ENCODE peak calls at places on chromosome 7, in eight cellular contexts. W is upper lobe of left lung; Y is left ventricle myocardium inferior; L is naive thymus-derived CD4-positive, alpha-beta T cell; Z is heart left ventricle; G is tibial nerve; D is HL-60; B is GM23338. O is an unnamed sample.

GRCh38 chr7:97733276-97734206 is 1.7 kb downstream of the TAC1 start:
- DNase-seq in G (no peak), D (no peak), Z (no peak), Y (no peak), B (peak), L (no peak), W (peak), O (peak)

GRCh38 chr7:37984775-37985390 is 64.4 kb downstream of the EPDR1 start:
- DNase-seq in D (no peak), B (no peak), Y (no peak), Z (no peak), L (no peak), W (no peak), G (no peak), O (no peak)

GRCh38 chr7:40221836-40222235 is 87.0 kb downstream of the SUGCT start:
- DNase-seq in B (no peak), G (no peak), W (no peak), L (no peak), Z (no peak), Y (no peak), D (peak), O (no peak)

GRCh38 chr7:18976715-18977466 is 140.5 kb downstream of the TWIST1 start:
- DNase-seq in G (no peak), Z (no peak), B (no peak), Y (no peak), L (no peak), W (no peak), D (no peak), O (no peak)

GRCh38 chr7:132882714-132883428 is 199.0 kb downstream of the CHCHD3 start:
- DNase-seq in Y (no peak), D (no peak), W (no peak), L (no peak), G (no peak), Z (no peak), B (no peak), O (no peak)

GRCh38 chr7:33547880-33548279 is 357.5 kb upstream of the BMPER start:
- DNase-seq in Z (no peak), B (no peak), D (no peak), W (no peak), Y (no peak), G (no peak), L (no peak), O (no peak)

GRCh38 chr7:1460757-1461639 is 1.7 kb upstream of the MICALL2 start:
- DNase-seq in D (peak), G (peak), B (peak), Z (no peak), L (no peak), W (no peak), Y (peak), O (peak)

GRCh38 chr7:130958846-130959245 is 224.8 kb upstream of the KLF14 start:
- DNase-seq in Y (no peak), L (no peak), B (no peak), D (no peak), G (no peak), Z (no peak), W (no peak), O (no peak)

GRCh38 chr7:4849390-4849789 is 12.4 kb downstream of the PAPOLB start:
- DNase-seq in W (no peak), L (no peak), Z (no peak), D (peak), Y (no peak), G (peak), B (peak), O (no peak)

GRCh38 chr7:116354546-116355422 is 144.4 kb downstream of the TES start:
- DNase-seq in D (no peak), G (peak), B (peak), W (no peak), Y (peak), Z (peak), L (no peak), O (peak)

DNA sequence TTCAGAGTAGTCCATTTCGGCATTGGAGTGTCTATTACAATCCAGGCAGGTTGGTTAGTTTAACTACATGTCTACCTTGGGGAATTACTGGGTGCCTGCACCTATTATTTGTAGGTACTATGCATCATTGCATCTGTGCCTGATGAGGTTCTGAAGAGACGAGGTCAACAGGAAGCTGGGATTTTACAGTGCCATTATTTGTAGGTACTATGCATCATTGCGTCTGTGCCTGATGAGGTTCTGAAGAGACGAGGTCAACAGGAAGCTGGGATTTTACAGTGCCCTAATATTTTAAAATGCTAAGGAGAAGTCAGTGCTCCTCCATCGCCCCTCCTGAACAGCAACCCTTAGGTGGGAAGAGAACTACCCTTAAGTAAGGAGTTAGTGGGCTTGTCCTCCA is 41.7 kb downstream of the NPY start:
- DNase-seq in Y (no peak), B (no peak), W (no peak), D (no peak), G (no peak), Z (no peak), L (no peak), O (no peak)
- H3K4me3 ChIP-seq in Y (no peak), B (no peak), W (no peak), D (no peak), G (no peak), Z (no peak), L (no peak), O (no peak)

GRCh38 chr7:79132844-79133451 is 320.5 kb downstream of the MAGI2 start:
- DNase-seq in Z (no peak), D (no peak), G (no peak), L (no peak), B (no peak), Y (no peak), W (no peak), O (no peak)

GRCh38 chr7:79141252-79141651 is 312.2 kb downstream of the MAGI2 start:
- DNase-seq in L (no peak), B (no peak), G (no peak), W (no peak), D (no peak), Z (no peak), Y (no peak), O (no peak)

GRCh38 chr7:79142706-79143105 is 310.8 kb downstream of the MAGI2 start:
- DNase-seq in B (no peak), L (no peak), Z (no peak), Y (no peak), D (no peak), W (no peak), G (no peak), O (no peak)

DNA sequence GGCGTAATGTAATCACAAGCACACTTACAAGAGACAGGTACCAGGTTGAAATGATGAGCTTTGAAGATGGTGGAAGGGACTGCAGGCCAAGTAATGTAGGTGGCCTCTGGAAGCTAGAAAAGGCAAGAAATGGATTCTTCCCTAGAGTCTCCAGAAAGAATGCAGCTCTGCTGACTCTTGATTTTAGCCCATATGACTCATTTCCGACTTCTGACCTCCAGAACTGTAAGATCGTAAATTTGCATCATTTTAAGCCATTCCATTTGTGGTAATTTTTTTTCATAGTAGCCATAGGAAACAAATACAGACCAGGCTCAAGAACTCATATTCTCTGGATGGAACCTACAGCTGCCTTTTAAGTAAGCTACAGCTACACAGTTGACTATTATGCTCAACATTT is 315.5 kb downstream of the MAGI2 start:
- DNase-seq in D (no peak), B (no peak), Z (no peak), W (no peak), G (no peak), Y (no peak), L (no peak), O (no peak)
- H3K27ac ChIP-seq in D (no peak), B (no peak), Z (no peak), W (no peak), G (no peak), Y (no peak), L (no peak), O (no peak)

GRCh38 chr7:102457352-102457924 is 7.2 kb downstream of the ALKBH4 start:
- DNase-seq in L (no peak), B (no peak), G (no peak), Y (no peak), W (peak), Z (no peak), D (no peak), O (no peak)

GRCh38 chr7:102455596-102455995 is 9.1 kb downstream of the ALKBH4 start:
- DNase-seq in B (no peak), L (no peak), Z (no peak), G (no peak), W (peak), Y (no peak), D (no peak), O (no peak)

GRCh38 chr7:102459221-102459844 is 5.3 kb downstream of the ALKBH4 start:
- DNase-seq in B (no peak), Y (no peak), L (no peak), G (no peak), D (no peak), W (peak), Z (no peak), O (no peak)

GRCh38 chr7:102454423-102454822 is 10.2 kb downstream of the ALKBH4 start:
- DNase-seq in L (no peak), B (peak), D (no peak), W (no peak), G (no peak), Z (no peak), Y (no peak), O (no peak)

DNA sequence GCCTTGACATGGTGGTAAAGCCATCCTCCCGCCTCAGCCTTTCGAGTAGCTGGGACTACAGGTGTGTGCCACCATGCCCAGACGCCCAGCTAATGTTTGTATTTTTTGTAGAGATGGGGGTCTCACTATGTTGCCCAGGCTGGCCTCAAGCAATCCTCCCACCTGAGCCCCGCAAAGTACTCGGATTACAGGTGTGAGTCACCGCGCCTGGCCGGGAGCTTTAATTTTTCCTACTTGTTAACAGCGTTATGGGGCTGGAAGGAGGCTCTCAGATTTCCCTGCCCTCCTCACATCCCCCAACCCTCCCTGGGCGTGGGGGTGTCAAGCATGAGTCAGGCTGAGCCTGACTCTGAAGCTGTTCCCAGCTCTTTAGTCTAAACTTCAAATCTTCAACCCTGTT is 8.3 kb downstream of the ALKBH4 start:
- DNase-seq in L (no peak), B (no peak), Y (no peak), Z (no peak), W (no peak), G (no peak), D (no peak), O (no peak)
- H3K4me3 ChIP-seq in L (no peak), B (no peak), Y (no peak), Z (no peak), W (no peak), G (no peak), D (no peak), O (no peak)

DNA sequence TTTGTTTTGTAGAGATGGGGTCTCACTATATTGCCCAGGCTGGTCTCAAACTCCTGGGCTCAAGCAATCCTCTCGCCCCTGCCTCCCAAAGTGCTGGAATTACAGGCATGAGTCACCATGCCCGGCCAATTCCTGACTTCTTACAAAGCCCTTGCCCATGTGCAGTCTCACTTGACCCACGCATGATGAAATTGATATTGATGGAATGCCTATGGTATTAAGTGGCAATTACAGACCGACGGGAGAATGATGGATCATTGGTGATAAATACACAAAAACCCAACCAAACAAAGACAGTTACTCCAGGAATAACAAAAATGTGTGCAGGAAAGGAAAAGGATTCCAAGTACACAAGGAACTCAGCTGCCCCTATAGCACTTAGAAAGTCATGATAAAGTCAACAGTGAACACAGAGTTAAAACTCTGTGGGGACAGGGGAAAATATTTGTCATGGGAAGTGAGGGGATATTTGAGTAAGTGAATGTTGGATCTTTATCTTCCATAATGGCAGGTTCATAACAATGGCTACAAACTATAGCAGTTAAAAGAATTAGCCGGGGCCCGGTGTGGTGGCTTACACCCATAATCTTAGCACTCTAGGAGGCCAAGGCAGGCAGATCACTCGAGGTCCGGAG is 21.6 kb downstream of the HIP1 start:
- DNase-seq in W (no peak), Z (no peak), D (no peak), G (no peak), B (no peak), L (no peak), Y (no peak), O (peak)
- H3K27ac ChIP-seq in W (no peak), Z (no peak), D (no peak), G (no peak), B (no peak), L (no peak), Y (no peak), O (peak)

DNA sequence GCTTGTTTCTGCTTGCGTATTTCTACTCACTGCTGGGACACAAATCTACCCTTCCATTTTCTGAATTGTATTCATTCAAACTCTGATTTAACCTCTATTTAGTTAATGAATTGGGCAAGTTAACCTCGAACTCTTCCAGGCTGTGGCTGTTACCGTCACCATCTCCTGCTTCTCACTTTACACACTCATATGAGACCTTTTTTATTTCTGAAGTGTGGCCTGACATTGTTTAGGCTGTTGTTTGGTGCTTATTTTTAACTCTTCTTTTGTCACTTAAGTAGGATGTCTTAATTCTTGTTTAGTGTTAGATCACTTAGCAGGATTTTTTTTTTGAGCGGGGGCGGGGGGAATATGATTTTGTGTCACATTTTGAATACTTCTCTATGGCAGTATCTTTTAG is 73.2 kb downstream of the CUX1 start:
- DNase-seq in G (no peak), D (no peak), W (no peak), Y (no peak), L (no peak), B (no peak), Z (no peak), O (no peak)
- H3K4me3 ChIP-seq in G (no peak), D (no peak), W (no peak), Y (no peak), L (no peak), B (no peak), Z (no peak), O (no peak)

O was measured in aorta.